ENCODE peak calls at places on chromosomes 13 and 19, in eight cellular contexts. One of them, this sample, is unnamed.

GRCh38 chr13:97342136-97342535 is 91.8 kb upstream of the RAP2A start:
- DNase-seq in NCI-H1105: no peak
- DNase-seq in NCI-H69: no peak
- DNase-seq in GM10248: no peak
- DNase-seq in stimulated activated naive CD8-positive, alpha-beta T cell treated with anti-CD3 and anti-CD28 coated beads, Interleukin-15, Interleukin-2, amounts not matched to agents 100 U/mL and 50 U/mL, for 24 hours: no peak
- DNase-seq in activated gamma-delta T cell treated with anti-CD3 and anti-CD28 coated beads, Interleukin-2, amount 50 U/mL, for 16 hours: no peak
- DNase-seq in Daoy: no peak
- DNase-seq in activated T-helper 1 cell treated with Interleukin-2 at 50 U/mL for 16 hours: no peak
- DNase-seq in this sample: no peak

GRCh38 chr19:40806385-40807146 is 7.6 kb downstream of the EGLN2 start:
- DNase-seq in NCI-H1105: peak
- DNase-seq in NCI-H69: peak
- DNase-seq in GM10248: peak
- DNase-seq in stimulated activated naive CD8-positive, alpha-beta T cell treated with anti-CD3 and anti-CD28 coated beads, Interleukin-15, Interleukin-2, amounts not matched to agents 100 U/mL and 50 U/mL, for 24 hours: peak
- DNase-seq in activated gamma-delta T cell treated with anti-CD3 and anti-CD28 coated beads, Interleukin-2, amount 50 U/mL, for 16 hours: peak
- DNase-seq in Daoy: peak
- DNase-seq in activated T-helper 1 cell treated with Interleukin-2 at 50 U/mL for 16 hours: peak
- DNase-seq in this sample: peak

GRCh38 chr13:24865158-24865557 is 101.2 kb downstream of the RNF17 start:
- DNase-seq in NCI-H1105: no peak
- DNase-seq in NCI-H69: no peak
- DNase-seq in GM10248: no peak
- DNase-seq in stimulated activated naive CD8-positive, alpha-beta T cell treated with anti-CD3 and anti-CD28 coated beads, Interleukin-15, Interleukin-2, amounts not matched to agents 100 U/mL and 50 U/mL, for 24 hours: no peak
- DNase-seq in activated gamma-delta T cell treated with anti-CD3 and anti-CD28 coated beads, Interleukin-2, amount 50 U/mL, for 16 hours: no peak
- DNase-seq in Daoy: no peak
- DNase-seq in activated T-helper 1 cell treated with Interleukin-2 at 50 U/mL for 16 hours: no peak
- DNase-seq in this sample: no peak

GRCh38 chr13:44342741-44343140 is 30.9 kb upstream of the SERP2 start:
- DNase-seq in NCI-H1105: no peak
- DNase-seq in NCI-H69: no peak
- DNase-seq in GM10248: no peak
- DNase-seq in stimulated activated naive CD8-positive, alpha-beta T cell treated with anti-CD3 and anti-CD28 coated beads, Interleukin-15, Interleukin-2, amounts not matched to agents 100 U/mL and 50 U/mL, for 24 hours: no peak
- DNase-seq in activated gamma-delta T cell treated with anti-CD3 and anti-CD28 coated beads, Interleukin-2, amount 50 U/mL, for 16 hours: no peak
- DNase-seq in Daoy: no peak
- DNase-seq in activated T-helper 1 cell treated with Interleukin-2 at 50 U/mL for 16 hours: no peak
- DNase-seq in this sample: no peak

GRCh38 chr13:40622761-40623160 is 43.7 kb downstream of the FOXO1 start:
- DNase-seq in NCI-H1105: no peak
- DNase-seq in NCI-H69: no peak
- DNase-seq in GM10248: no peak
- DNase-seq in stimulated activated naive CD8-positive, alpha-beta T cell treated with anti-CD3 and anti-CD28 coated beads, Interleukin-15, Interleukin-2, amounts not matched to agents 100 U/mL and 50 U/mL, for 24 hours: no peak
- DNase-seq in activated gamma-delta T cell treated with anti-CD3 and anti-CD28 coated beads, Interleukin-2, amount 50 U/mL, for 16 hours: no peak
- DNase-seq in Daoy: no peak
- DNase-seq in activated T-helper 1 cell treated with Interleukin-2 at 50 U/mL for 16 hours: no peak
- DNase-seq in this sample: no peak

GRCh38 chr19:4968462-4969291 is at the start of gene KDM4B:
- DNase-seq in NCI-H1105: peak
- DNase-seq in NCI-H69: peak
- DNase-seq in GM10248: peak
- DNase-seq in stimulated activated naive CD8-positive, alpha-beta T cell treated with anti-CD3 and anti-CD28 coated beads, Interleukin-15, Interleukin-2, amounts not matched to agents 100 U/mL and 50 U/mL, for 24 hours: peak
- DNase-seq in activated gamma-delta T cell treated with anti-CD3 and anti-CD28 coated beads, Interleukin-2, amount 50 U/mL, for 16 hours: peak
- DNase-seq in Daoy: peak
- DNase-seq in activated T-helper 1 cell treated with Interleukin-2 at 50 U/mL for 16 hours: peak
- DNase-seq in this sample: peak

GRCh38 chr13:100363351-100363750 is 225.2 kb downstream of the GGACT start:
- DNase-seq in NCI-H1105: no peak
- DNase-seq in NCI-H69: peak
- DNase-seq in GM10248: no peak
- DNase-seq in stimulated activated naive CD8-positive, alpha-beta T cell treated with anti-CD3 and anti-CD28 coated beads, Interleukin-15, Interleukin-2, amounts not matched to agents 100 U/mL and 50 U/mL, for 24 hours: no peak
- DNase-seq in activated gamma-delta T cell treated with anti-CD3 and anti-CD28 coated beads, Interleukin-2, amount 50 U/mL, for 16 hours: no peak
- DNase-seq in Daoy: peak
- DNase-seq in activated T-helper 1 cell treated with Interleukin-2 at 50 U/mL for 16 hours: no peak
- DNase-seq in this sample: no peak

GRCh38 chr13:30622551-30622950 is 4.8 kb downstream of the USPL1 start:
- DNase-seq in NCI-H1105: no peak
- DNase-seq in NCI-H69: no peak
- DNase-seq in GM10248: no peak
- DNase-seq in stimulated activated naive CD8-positive, alpha-beta T cell treated with anti-CD3 and anti-CD28 coated beads, Interleukin-15, Interleukin-2, amounts not matched to agents 100 U/mL and 50 U/mL, for 24 hours: no peak
- DNase-seq in activated gamma-delta T cell treated with anti-CD3 and anti-CD28 coated beads, Interleukin-2, amount 50 U/mL, for 16 hours: no peak
- DNase-seq in Daoy: no peak
- DNase-seq in activated T-helper 1 cell treated with Interleukin-2 at 50 U/mL for 16 hours: no peak
- DNase-seq in this sample: no peak

GRCh38 chr13:23810842-23811241 is 78.4 kb downstream of the MIPEP start:
- DNase-seq in NCI-H1105: no peak
- DNase-seq in NCI-H69: no peak
- DNase-seq in GM10248: peak
- DNase-seq in stimulated activated naive CD8-positive, alpha-beta T cell treated with anti-CD3 and anti-CD28 coated beads, Interleukin-15, Interleukin-2, amounts not matched to agents 100 U/mL and 50 U/mL, for 24 hours: no peak
- DNase-seq in activated gamma-delta T cell treated with anti-CD3 and anti-CD28 coated beads, Interleukin-2, amount 50 U/mL, for 16 hours: no peak
- DNase-seq in Daoy: no peak
- DNase-seq in activated T-helper 1 cell treated with Interleukin-2 at 50 U/mL for 16 hours: no peak
- DNase-seq in this sample: peak

GRCh38 chr19:40530091-40530901 is 46.4 kb upstream of the SHKBP1 start:
- DNase-seq in NCI-H1105: peak
- DNase-seq in NCI-H69: peak
- DNase-seq in GM10248: peak
- DNase-seq in stimulated activated naive CD8-positive, alpha-beta T cell treated with anti-CD3 and anti-CD28 coated beads, Interleukin-15, Interleukin-2, amounts not matched to agents 100 U/mL and 50 U/mL, for 24 hours: peak
- DNase-seq in activated gamma-delta T cell treated with anti-CD3 and anti-CD28 coated beads, Interleukin-2, amount 50 U/mL, for 16 hours: no peak
- DNase-seq in Daoy: peak
- DNase-seq in activated T-helper 1 cell treated with Interleukin-2 at 50 U/mL for 16 hours: no peak
- DNase-seq in this sample: peak

GRCh38 chr19:1069009-1069779 is 2.2 kb downstream of the ARHGAP45 start:
- DNase-seq in NCI-H1105: no peak
- DNase-seq in NCI-H69: peak
- DNase-seq in GM10248: peak
- DNase-seq in stimulated activated naive CD8-positive, alpha-beta T cell treated with anti-CD3 and anti-CD28 coated beads, Interleukin-15, Interleukin-2, amounts not matched to agents 100 U/mL and 50 U/mL, for 24 hours: peak
- DNase-seq in activated gamma-delta T cell treated with anti-CD3 and anti-CD28 coated beads, Interleukin-2, amount 50 U/mL, for 16 hours: no peak
- DNase-seq in Daoy: no peak
- DNase-seq in activated T-helper 1 cell treated with Interleukin-2 at 50 U/mL for 16 hours: peak
- DNase-seq in this sample: peak